ENCODE peak calls at places on chromosomes 11 and 22, in nine cellular contexts. One of them, this sample, is unnamed.

GRCh38 chr11:61534901-61535839 is 26.6 kb downstream of the LRRC10B start:
- DNase-seq in HuH-7: no peak
- DNase-seq in T-helper 2 cell: no peak
- DNase-seq in NCI-H774: no peak
- DNase-seq in activated T-helper 1 cell treated with anti-CD3 and anti-CD28 coated beads, Interleukin-12 subunit alpha, Interleukin-12 subunit beta, Interleukin-2, Interleukin-4 antibody, amounts not matched to agents 30 ng/mL and 10 ng/mL and 1 ng/mL, durations not matched to agents 14 hours and 24 hours and 36 hours: no peak
- DNase-seq in NCI-H460: no peak
- DNase-seq in GM19239: no peak
- DNase-seq in kidney epithelial cell: no peak
- DNase-seq in EH: no peak
- DNase-seq in this sample: no peak

GRCh38 chr11:29634248-29634647 is 382.6 kb downstream of the KCNA4 start:
- DNase-seq in HuH-7: no peak
- DNase-seq in T-helper 2 cell: no peak
- DNase-seq in NCI-H774: no peak
- DNase-seq in activated T-helper 1 cell treated with anti-CD3 and anti-CD28 coated beads, Interleukin-12 subunit alpha, Interleukin-12 subunit beta, Interleukin-2, Interleukin-4 antibody, amounts not matched to agents 30 ng/mL and 10 ng/mL and 1 ng/mL, durations not matched to agents 14 hours and 24 hours and 36 hours: no peak
- DNase-seq in NCI-H460: no peak
- DNase-seq in GM19239: no peak
- DNase-seq in kidney epithelial cell: no peak
- DNase-seq in EH: no peak
- DNase-seq in this sample: no peak

GRCh38 chr22:44597616-44598015 is 99.6 kb upstream of the RTL6 start:
- DNase-seq in HuH-7: no peak
- DNase-seq in T-helper 2 cell: no peak
- DNase-seq in NCI-H774: peak
- DNase-seq in activated T-helper 1 cell treated with anti-CD3 and anti-CD28 coated beads, Interleukin-12 subunit alpha, Interleukin-12 subunit beta, Interleukin-2, Interleukin-4 antibody, amounts not matched to agents 30 ng/mL and 10 ng/mL and 1 ng/mL, durations not matched to agents 14 hours and 24 hours and 36 hours: no peak
- DNase-seq in NCI-H460: no peak
- DNase-seq in GM19239: no peak
- DNase-seq in kidney epithelial cell: peak
- DNase-seq in EH: peak
- DNase-seq in this sample: no peak

GRCh38 chr11:32006799-32007388 is 84.0 kb upstream of the RCN1 start:
- DNase-seq in HuH-7: peak
- DNase-seq in T-helper 2 cell: no peak
- DNase-seq in NCI-H774: peak
- DNase-seq in activated T-helper 1 cell treated with anti-CD3 and anti-CD28 coated beads, Interleukin-12 subunit alpha, Interleukin-12 subunit beta, Interleukin-2, Interleukin-4 antibody, amounts not matched to agents 30 ng/mL and 10 ng/mL and 1 ng/mL, durations not matched to agents 14 hours and 24 hours and 36 hours: no peak
- DNase-seq in NCI-H460: peak
- DNase-seq in GM19239: peak
- DNase-seq in kidney epithelial cell: no peak
- DNase-seq in EH: peak
- DNase-seq in this sample: peak

GRCh38 chr11:126497581-126498109 is 142.2 kb downstream of the ST3GAL4 start:
- DNase-seq in HuH-7: no peak
- DNase-seq in T-helper 2 cell: no peak
- DNase-seq in NCI-H774: no peak
- DNase-seq in activated T-helper 1 cell treated with anti-CD3 and anti-CD28 coated beads, Interleukin-12 subunit alpha, Interleukin-12 subunit beta, Interleukin-2, Interleukin-4 antibody, amounts not matched to agents 30 ng/mL and 10 ng/mL and 1 ng/mL, durations not matched to agents 14 hours and 24 hours and 36 hours: no peak
- DNase-seq in NCI-H460: no peak
- DNase-seq in GM19239: no peak
- DNase-seq in kidney epithelial cell: no peak
- DNase-seq in EH: no peak
- DNase-seq in this sample: no peak

GRCh38 chr11:62054484-62055121 is 69.2 kb upstream of the INCENP start:
- DNase-seq in HuH-7: peak
- DNase-seq in T-helper 2 cell: no peak
- DNase-seq in NCI-H774: peak
- DNase-seq in activated T-helper 1 cell treated with anti-CD3 and anti-CD28 coated beads, Interleukin-12 subunit alpha, Interleukin-12 subunit beta, Interleukin-2, Interleukin-4 antibody, amounts not matched to agents 30 ng/mL and 10 ng/mL and 1 ng/mL, durations not matched to agents 14 hours and 24 hours and 36 hours: no peak
- DNase-seq in NCI-H460: peak
- DNase-seq in GM19239: no peak
- DNase-seq in kidney epithelial cell: no peak
- DNase-seq in EH: peak
- DNase-seq in this sample: peak

GRCh38 chr11:99422581-99423434 is 402.1 kb downstream of the CNTN5 start:
- DNase-seq in HuH-7: no peak
- DNase-seq in T-helper 2 cell: no peak
- DNase-seq in NCI-H774: no peak
- DNase-seq in activated T-helper 1 cell treated with anti-CD3 and anti-CD28 coated beads, Interleukin-12 subunit alpha, Interleukin-12 subunit beta, Interleukin-2, Interleukin-4 antibody, amounts not matched to agents 30 ng/mL and 10 ng/mL and 1 ng/mL, durations not matched to agents 14 hours and 24 hours and 36 hours: no peak
- DNase-seq in NCI-H460: peak
- DNase-seq in GM19239: no peak
- DNase-seq in kidney epithelial cell: no peak
- DNase-seq in EH: no peak
- DNase-seq in this sample: no peak

GRCh38 chr11:120054016-120054752 is 83.7 kb downstream of the TRIM29 start:
- DNase-seq in HuH-7: no peak
- DNase-seq in T-helper 2 cell: no peak
- DNase-seq in NCI-H774: no peak
- DNase-seq in activated T-helper 1 cell treated with anti-CD3 and anti-CD28 coated beads, Interleukin-12 subunit alpha, Interleukin-12 subunit beta, Interleukin-2, Interleukin-4 antibody, amounts not matched to agents 30 ng/mL and 10 ng/mL and 1 ng/mL, durations not matched to agents 14 hours and 24 hours and 36 hours: no peak
- DNase-seq in NCI-H460: no peak
- DNase-seq in GM19239: no peak
- DNase-seq in kidney epithelial cell: no peak
- DNase-seq in EH: no peak
- DNase-seq in this sample: no peak

GRCh38 chr11:8812438-8812837 is 98.6 kb upstream of the AKIP1 start:
- DNase-seq in HuH-7: no peak
- DNase-seq in T-helper 2 cell: no peak
- DNase-seq in NCI-H774: no peak
- DNase-seq in activated T-helper 1 cell treated with anti-CD3 and anti-CD28 coated beads, Interleukin-12 subunit alpha, Interleukin-12 subunit beta, Interleukin-2, Interleukin-4 antibody, amounts not matched to agents 30 ng/mL and 10 ng/mL and 1 ng/mL, durations not matched to agents 14 hours and 24 hours and 36 hours: no peak
- DNase-seq in NCI-H460: no peak
- DNase-seq in GM19239: no peak
- DNase-seq in kidney epithelial cell: no peak
- DNase-seq in EH: peak
- DNase-seq in this sample: no peak

GRCh38 chr11:2309251-2310072 is 7.6 kb downstream of the TSPAN32 start:
- DNase-seq in HuH-7: no peak
- DNase-seq in T-helper 2 cell: no peak
- DNase-seq in NCI-H774: no peak
- DNase-seq in activated T-helper 1 cell treated with anti-CD3 and anti-CD28 coated beads, Interleukin-12 subunit alpha, Interleukin-12 subunit beta, Interleukin-2, Interleukin-4 antibody, amounts not matched to agents 30 ng/mL and 10 ng/mL and 1 ng/mL, durations not matched to agents 14 hours and 24 hours and 36 hours: no peak
- DNase-seq in NCI-H460: no peak
- DNase-seq in GM19239: no peak
- DNase-seq in kidney epithelial cell: no peak
- DNase-seq in EH: no peak
- DNase-seq in this sample: no peak

GRCh38 chr22:45673482-45674175 is 2.0 kb downstream of the ATXN10 start:
- DNase-seq in HuH-7: no peak
- DNase-seq in T-helper 2 cell: no peak
- DNase-seq in NCI-H774: no peak
- DNase-seq in activated T-helper 1 cell treated with anti-CD3 and anti-CD28 coated beads, Interleukin-12 subunit alpha, Interleukin-12 subunit beta, Interleukin-2, Interleukin-4 antibody, amounts not matched to agents 30 ng/mL and 10 ng/mL and 1 ng/mL, durations not matched to agents 14 hours and 24 hours and 36 hours: no peak
- DNase-seq in NCI-H460: no peak
- DNase-seq in GM19239: no peak
- DNase-seq in kidney epithelial cell: no peak
- DNase-seq in EH: no peak
- DNase-seq in this sample: no peak

GRCh38 chr11:57539342-57539741 is 1.9 kb downstream of the SMTNL1 start:
- DNase-seq in HuH-7: no peak
- DNase-seq in T-helper 2 cell: no peak
- DNase-seq in NCI-H774: no peak
- DNase-seq in activated T-helper 1 cell treated with anti-CD3 and anti-CD28 coated beads, Interleukin-12 subunit alpha, Interleukin-12 subunit beta, Interleukin-2, Interleukin-4 antibody, amounts not matched to agents 30 ng/mL and 10 ng/mL and 1 ng/mL, durations not matched to agents 14 hours and 24 hours and 36 hours: no peak
- DNase-seq in NCI-H460: no peak
- DNase-seq in GM19239: no peak
- DNase-seq in kidney epithelial cell: no peak
- DNase-seq in EH: peak
- DNase-seq in this sample: no peak

GRCh38 chr22:32183625-32184024 is 21.2 kb downstream of the RFPL2 start:
- DNase-seq in HuH-7: no peak
- DNase-seq in T-helper 2 cell: no peak
- DNase-seq in NCI-H774: no peak
- DNase-seq in activated T-helper 1 cell treated with anti-CD3 and anti-CD28 coated beads, Interleukin-12 subunit alpha, Interleukin-12 subunit beta, Interleukin-2, Interleukin-4 antibody, amounts not matched to agents 30 ng/mL and 10 ng/mL and 1 ng/mL, durations not matched to agents 14 hours and 24 hours and 36 hours: no peak
- DNase-seq in NCI-H460: no peak
- DNase-seq in GM19239: no peak
- DNase-seq in kidney epithelial cell: no peak
- DNase-seq in EH: no peak
- DNase-seq in this sample: no peak

GRCh38 chr22:39545310-39546063 is 12.9 kb upstream of the RPS19BP1 start:
- DNase-seq in HuH-7: peak
- DNase-seq in T-helper 2 cell: peak
- DNase-seq in NCI-H774: no peak
- DNase-seq in activated T-helper 1 cell treated with anti-CD3 and anti-CD28 coated beads, Interleukin-12 subunit alpha, Interleukin-12 subunit beta, Interleukin-2, Interleukin-4 antibody, amounts not matched to agents 30 ng/mL and 10 ng/mL and 1 ng/mL, durations not matched to agents 14 hours and 24 hours and 36 hours: no peak
- DNase-seq in NCI-H460: peak
- DNase-seq in GM19239: no peak
- DNase-seq in kidney epithelial cell: no peak
- DNase-seq in EH: peak
- DNase-seq in this sample: peak

GRCh38 chr22:41768420-41768819 is 32.1 kb upstream of the CCDC134 start:
- DNase-seq in HuH-7: no peak
- DNase-seq in T-helper 2 cell: no peak
- DNase-seq in NCI-H774: no peak
- DNase-seq in activated T-helper 1 cell treated with anti-CD3 and anti-CD28 coated beads, Interleukin-12 subunit alpha, Interleukin-12 subunit beta, Interleukin-2, Interleukin-4 antibody, amounts not matched to agents 30 ng/mL and 10 ng/mL and 1 ng/mL, durations not matched to agents 14 hours and 24 hours and 36 hours: no peak
- DNase-seq in NCI-H460: no peak
- DNase-seq in GM19239: no peak
- DNase-seq in kidney epithelial cell: peak
- DNase-seq in EH: peak
- DNase-seq in this sample: no peak

GRCh38 chr11:112631333-112631732 is 329.9 kb upstream of the NCAM1 start:
- DNase-seq in HuH-7: no peak
- DNase-seq in T-helper 2 cell: no peak
- DNase-seq in NCI-H774: no peak
- DNase-seq in activated T-helper 1 cell treated with anti-CD3 and anti-CD28 coated beads, Interleukin-12 subunit alpha, Interleukin-12 subunit beta, Interleukin-2, Interleukin-4 antibody, amounts not matched to agents 30 ng/mL and 10 ng/mL and 1 ng/mL, durations not matched to agents 14 hours and 24 hours and 36 hours: no peak
- DNase-seq in NCI-H460: no peak
- DNase-seq in GM19239: no peak
- DNase-seq in kidney epithelial cell: no peak
- DNase-seq in EH: no peak
- DNase-seq in this sample: no peak

GRCh38 chr11:60985501-60985900 is 14.0 kb downstream of the CD6 start:
- DNase-seq in HuH-7: no peak
- DNase-seq in T-helper 2 cell: no peak
- DNase-seq in NCI-H774: no peak
- DNase-seq in activated T-helper 1 cell treated with anti-CD3 and anti-CD28 coated beads, Interleukin-12 subunit alpha, Interleukin-12 subunit beta, Interleukin-2, Interleukin-4 antibody, amounts not matched to agents 30 ng/mL and 10 ng/mL and 1 ng/mL, durations not matched to agents 14 hours and 24 hours and 36 hours: no peak
- DNase-seq in NCI-H460: no peak
- DNase-seq in GM19239: no peak
- DNase-seq in kidney epithelial cell: no peak
- DNase-seq in EH: no peak
- DNase-seq in this sample: no peak

GRCh38 chr11:101745756-101746155 is 161.9 kb upstream of the TRPC6 start:
- DNase-seq in HuH-7: no peak
- DNase-seq in T-helper 2 cell: no peak
- DNase-seq in NCI-H774: no peak
- DNase-seq in activated T-helper 1 cell treated with anti-CD3 and anti-CD28 coated beads, Interleukin-12 subunit alpha, Interleukin-12 subunit beta, Interleukin-2, Interleukin-4 antibody, amounts not matched to agents 30 ng/mL and 10 ng/mL and 1 ng/mL, durations not matched to agents 14 hours and 24 hours and 36 hours: no peak
- DNase-seq in NCI-H460: no peak
- DNase-seq in GM19239: no peak
- DNase-seq in kidney epithelial cell: no peak
- DNase-seq in EH: no peak
- DNase-seq in this sample: no peak